ENCODE peak calls at places on chromosome 4, in nine cellular contexts. X, C, U, K, V, E, L, B and A are unnamed samples.

GRCh38 chr4:157315968-157316367 is 95.4 kb downstream of the GRIA2 start:
- DNase-seq in B (no peak), E (no peak), U (no peak), V (no peak), X (no peak), C (no peak), L (no peak), K (no peak), A (no peak)

GRCh38 chr4:14115106-14115505 is 487.6 kb upstream of the BOD1L1 start:
- DNase-seq in K (no peak), C (no peak), L (no peak), U (no peak), V (no peak), B (no peak), X (no peak), E (no peak), A (no peak)

GRCh38 chr4:187380181-187380581 is 615.4 kb upstream of the ZFP42 start:
- DNase-seq in V (no peak), X (peak), B (no peak), L (peak), C (no peak), U (no peak), K (peak), E (no peak), A (peak)

GRCh38 chr4:172547724-172548123 is 620.9 kb upstream of the GALNT7 start:
- DNase-seq in B (peak), E (no peak), U (no peak), L (no peak), X (peak), V (no peak), K (no peak), C (no peak), A (no peak)

GRCh38 chr4:186733778-186734177 is 10.1 kb upstream of the FAT1 start:
- DNase-seq in X (no peak), E (no peak), B (no peak), K (no peak), C (no peak), L (no peak), V (no peak), U (no peak), A (no peak)

GRCh38 chr4:165151734-165152133 is 39.1 kb upstream of the TMEM192 start:
- DNase-seq in L (no peak), E (no peak), K (no peak), U (no peak), B (no peak), X (no peak), V (no peak), C (no peak), A (no peak)

GRCh38 chr4:154314248-154314647 is 177.4 kb downstream of the DCHS2 start:
- DNase-seq in C (no peak), B (no peak), X (no peak), E (no peak), V (no peak), K (no peak), L (peak), U (no peak), A (peak)

GRCh38 chr4:181971411-181971810 is 271.8 kb upstream of the TENM3 start:
- DNase-seq in U (no peak), K (no peak), X (no peak), L (no peak), C (no peak), V (no peak), B (no peak), E (no peak), A (no peak)

GRCh38 chr4:26765515-26765914 is 95.1 kb upstream of the STIM2 start:
- DNase-seq in X (no peak), U (no peak), E (no peak), L (no peak), C (no peak), V (no peak), K (no peak), B (no peak), A (no peak)

GRCh38 chr4:53633608-53634007 is 42.3 kb upstream of the LNX1 start:
- DNase-seq in B (no peak), K (no peak), E (no peak), C (no peak), V (no peak), X (no peak), L (no peak), U (no peak), A (no peak)

GRCh38 chr4:61277785-61278184 is 77.7 kb downstream of the ADGRL3 start:
- DNase-seq in K (peak), B (peak), V (no peak), X (no peak), L (no peak), U (no peak), C (no peak), E (no peak), A (no peak)

GRCh38 chr4:25474690-25475089 is 97.6 kb downstream of the ANAPC4 start:
- DNase-seq in X (no peak), K (no peak), U (no peak), B (no peak), C (no peak), E (no peak), L (no peak), V (no peak), A (no peak)

GRCh38 chr4:86549163-86549788 is 44.8 kb upstream of the PTPN13 start:
- DNase-seq in X (no peak), L (no peak), K (no peak), C (no peak), V (no peak), E (no peak), U (no peak), B (no peak), A (no peak)

GRCh38 chr4:145786261-145786660 is 106.3 kb downstream of the C4orf51 start:
- DNase-seq in V (no peak), K (no peak), L (no peak), E (no peak), C (no peak), X (no peak), U (no peak), B (no peak), A (no peak)

GRCh38 chr4:150302553-150302952 is 224.3 kb downstream of the DCLK2 start:
- DNase-seq in U (no peak), X (no peak), K (peak), C (peak), L (peak), B (no peak), E (peak), V (no peak), A (no peak)

GRCh38 chr4:183838987-183839712 is 66.0 kb upstream of the STOX2 start:
- DNase-seq in K (no peak), U (no peak), B (no peak), V (no peak), L (no peak), X (peak), C (peak), E (no peak), A (no peak)

GRCh38 chr4:145154573-145154972 is 25.8 kb downstream of the OTUD4 start:
- DNase-seq in X (peak), L (peak), K (peak), U (no peak), C (no peak), B (no peak), E (no peak), V (no peak), A (peak)

GRCh38 chr4:74967324-74967723 is 34.4 kb downstream of the PARM1 start:
- DNase-seq in E (no peak), U (no peak), B (no peak), V (no peak), X (no peak), L (no peak), C (no peak), K (no peak), A (no peak)

GRCh38 chr4:23775694-23776093 is 114.2 kb downstream of the PPARGC1A start:
- DNase-seq in U (no peak), K (peak), V (no peak), L (peak), C (no peak), B (no peak), E (no peak), X (no peak), A (no peak)

GRCh38 chr4:108839333-108839732 is 76.5 kb upstream of the ETNPPL start:
- DNase-seq in B (no peak), C (no peak), U (no peak), L (no peak), E (no peak), V (no peak), X (no peak), K (no peak), A (no peak)

GRCh38 chr4:173477016-173477415 is 53.0 kb downstream of the HAND2 start:
- DNase-seq in L (no peak), X (no peak), V (no peak), K (no peak), U (no peak), E (no peak), B (no peak), C (no peak), A (no peak)

GRCh38 chr4:20046931-20047677 is 204.6 kb upstream of the SLIT2 start:
- DNase-seq in E (no peak), V (no peak), L (no peak), C (no peak), B (no peak), U (no peak), K (no peak), X (no peak), A (no peak)

GRCh38 chr4:41622816-41623215 is 84.9 kb downstream of the LIMCH1 start:
- DNase-seq in C (no peak), K (no peak), X (no peak), U (no peak), L (no peak), B (no peak), V (no peak), E (no peak), A (no peak)

GRCh38 chr4:1523033-1523432 is 116.8 kb upstream of the NKX1-1 start:
- DNase-seq in X (no peak), K (no peak), E (no peak), L (no peak), U (no peak), B (no peak), V (no peak), C (no peak), A (no peak)

GRCh38 chr4:97013309-97014106 is 1129.8 kb downstream of the STPG2 start:
- DNase-seq in U (no peak), K (no peak), C (peak), L (no peak), E (no peak), B (no peak), V (no peak), X (no peak), A (no peak)

GRCh38 chr4:120672558-120673147 is 249.9 kb downstream of the PRDM5 start:
- DNase-seq in B (no peak), V (no peak), C (no peak), U (no peak), L (no peak), X (no peak), K (no peak), E (no peak), A (no peak)

GRCh38 chr4:127049506-127049905 is 583.3 kb upstream of the INTU start:
- DNase-seq in K (no peak), V (no peak), E (no peak), L (no peak), U (no peak), X (no peak), C (no peak), B (no peak), A (no peak)

GRCh38 chr4:169128902-169129301 is 118.8 kb upstream of the CBR4 start:
- DNase-seq in E (peak), U (no peak), B (no peak), V (no peak), C (no peak), K (no peak), L (no peak), X (no peak), A (no peak)

GRCh38 chr4:189021831-189022230 is 882.6 kb downstream of the TRIML1 start:
- DNase-seq in C (peak), V (no peak), K (no peak), E (peak), X (no peak), B (no peak), L (no peak), U (no peak), A (peak)

GRCh38 chr4:48681856-48682255 is 98.2 kb downstream of the FRYL start:
- DNase-seq in U (no peak), V (no peak), E (peak), X (peak), L (peak), C (no peak), B (no peak), K (peak), A (peak)

GRCh38 chr4:75169020-75169814 is 236.3 kb downstream of the PARM1 start:
- DNase-seq in C (no peak), V (no peak), K (no peak), X (no peak), E (no peak), B (no peak), U (no peak), L (no peak), A (no peak)

GRCh38 chr4:140691369-140691768 is 64.8 kb downstream of the TBC1D9 start:
- DNase-seq in K (no peak), E (no peak), B (peak), X (no peak), L (no peak), U (no peak), V (no peak), C (no peak), A (no peak)

GRCh38 chr4:159390648-159391047 is 287.8 kb downstream of the RAPGEF2 start:
- DNase-seq in C (peak), V (no peak), L (peak), K (peak), X (no peak), B (no peak), U (no peak), E (peak), A (no peak)

GRCh38 chr4:110414590-110414989 is 61.4 kb upstream of the ENPEP start:
- DNase-seq in U (no peak), L (no peak), V (no peak), K (no peak), C (no peak), B (no peak), X (no peak), E (no peak), A (no peak)